ENCODE peak calls at places on chromosomes 5 and 9, in four cellular contexts. X is mammary epithelial cell, Z is body of pancreas, U is tibial nerve. F is an unnamed sample.

GRCh38 chr9:128056887-128057723 is 10.0 kb downstream of the NAIF1 start:
- DNase-seq in X (no peak), Z (peak; percentile 86), U (no peak), F (no peak)

GRCh38 chr5:61281686-61282085 is 50.4 kb upstream of the ZSWIM6 start:
- DNase-seq in X (no peak), Z (no peak), U (no peak), F (no peak)

GRCh38 chr9:96087669-96088299 is 212.3 kb downstream of the ERCC6L2 start:
- DNase-seq in X (no peak), Z (peak; percentile 52), U (no peak), F (no peak)

GRCh38 chr5:69000216-69000615 is 93.6 kb upstream of the SLC30A5 start:
- DNase-seq in X (no peak), Z (no peak), U (no peak), F (no peak)

GRCh38 chr5:99034336-99034735 is 105.5 kb upstream of the CHD1 start:
- DNase-seq in X (no peak), Z (no peak), U (no peak), F (no peak)

GRCh38 chr9:83471223-83471622 is 67.0 kb downstream of the FRMD3 start:
- DNase-seq in X (no peak), Z (no peak), U (peak; percentile 8), F (no peak)

GRCh38 chr5:63049935-63050334 is 471.3 kb downstream of the LRRC70 start:
- DNase-seq in X (no peak), Z (no peak), U (no peak), F (no peak)

GRCh38 chr9:13149454-13149853 is 130.0 kb downstream of the MPDZ start:
- DNase-seq in X (no peak), Z (peak; percentile 15), U (no peak), F (no peak)

GRCh38 chr5:54514841-54515432 is 2.6 kb upstream of the SNX18 start:
- DNase-seq in X (no peak), Z (no peak), U (no peak), F (no peak)

GRCh38 chr5:109682383-109682782 is 7.3 kb upstream of the MAN2A1 start:
- DNase-seq in X (peak; percentile 12), Z (no peak), U (no peak), F (no peak)

GRCh38 chr9:107138261-107138992 is 144.7 kb upstream of the RAD23B start:
- DNase-seq in X (peak; percentile 15), Z (peak; percentile 16), U (no peak), F (no peak)

GRCh38 chr5:131218392-131218791 is 45.5 kb upstream of the CDC42SE2 start:
- DNase-seq in X (peak; percentile 9), Z (no peak), U (no peak), F (no peak)

GRCh38 chr9:120733190-120733589 is 18.9 kb upstream of the MEGF9 start:
- DNase-seq in X (no peak), Z (peak; percentile 94), U (no peak), F (no peak)

GRCh38 chr5:141250576-141250975 is 5.4 kb downstream of the PCDHB15 start:
- DNase-seq in X (no peak), Z (no peak), U (no peak), F (no peak)

GRCh38 chr9:115615821-115616665 is 498.1 kb upstream of the TNC start:
- DNase-seq in X (peak; percentile 96), Z (no peak), U (no peak), F (no peak)

GRCh38 chr5:160507181-160507811 is 85.6 kb downstream of the PTTG1 start:
- DNase-seq in X (peak; percentile 81), Z (no peak), U (no peak), F (no peak)

GRCh38 chr9:136496181-136496580 is 13.3 kb upstream of the SEC16A start:
- DNase-seq in X (no peak), Z (no peak), U (no peak), F (no peak)

GRCh38 chr5:159034083-159034824 is 65.5 kb downstream of the EBF1 start:
- DNase-seq in X (no peak), Z (peak; percentile 20), U (no peak), F (no peak)

GRCh38 chr5:147467973-147468508 is 41.8 kb downstream of the DPYSL3 start:
- DNase-seq in X (no peak), Z (no peak), U (no peak), F (no peak)

GRCh38 chr9:113614843-113615648 is 151.5 kb downstream of the RGS3 start:
- DNase-seq in X (no peak), Z (peak; percentile 29), U (peak; percentile 68), F (no peak)

GRCh38 chr9:108467653-108468324 is 388.0 kb downstream of the ACTL7B start:
- DNase-seq in X (no peak), Z (peak; percentile 14), U (no peak), F (no peak)

GRCh38 chr5:62621280-62621679 is 42.7 kb downstream of the LRRC70 start:
- DNase-seq in X (no peak), Z (no peak), U (no peak), F (no peak)

GRCh38 chr5:95960802-95961616 is 642 bp downstream of the ELL2 start:
- DNase-seq in X (peak; percentile 74), Z (peak; percentile 87), U (peak; percentile 35), F (peak; percentile 57)

GRCh38 chr9:86867658-86868313 is 79.5 kb downstream of the GAS1 start:
- DNase-seq in X (no peak), Z (peak; percentile 55), U (no peak), F (no peak)

GRCh38 chr9:75002422-75003023 is 25.6 kb downstream of the CARNMT1 start:
- DNase-seq in X (no peak), Z (no peak), U (no peak), F (no peak)
- TF ChIP-seq CTCF in X (no peak), Z (no peak), U (no peak), F (peak; percentile 5)

DNA sequence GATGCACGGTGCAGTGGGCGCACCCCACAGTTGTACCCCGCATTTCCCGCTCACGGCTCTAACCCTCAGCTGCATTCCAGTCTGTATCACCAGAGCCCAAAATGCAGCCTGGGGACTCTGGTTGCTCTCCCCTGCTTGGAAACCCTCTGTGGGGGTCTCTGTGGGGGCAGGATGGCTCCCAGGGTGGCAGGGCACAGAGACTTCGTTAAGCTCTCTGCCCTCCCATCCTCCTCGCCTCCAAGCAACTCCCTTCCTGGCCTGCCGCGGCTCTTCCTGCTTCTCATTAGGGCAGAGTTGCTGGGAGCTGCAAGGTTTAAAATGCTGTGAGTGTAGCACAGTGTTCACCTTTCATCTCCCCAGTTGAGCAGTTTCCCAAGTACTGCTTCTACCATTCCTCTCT is 188.6 kb downstream of the C9orf50 start:
- DNase-seq in X (no peak), Z (no peak), U (no peak), F (no peak)
- H3K9me3 ChIP-seq in X (no peaks in the 10 kb centered on the region), Z (no peaks in the 10 kb centered on the region), U (no peaks in the 10 kb centered on the region), F (no peaks in the 10 kb centered on the region)

DNA sequence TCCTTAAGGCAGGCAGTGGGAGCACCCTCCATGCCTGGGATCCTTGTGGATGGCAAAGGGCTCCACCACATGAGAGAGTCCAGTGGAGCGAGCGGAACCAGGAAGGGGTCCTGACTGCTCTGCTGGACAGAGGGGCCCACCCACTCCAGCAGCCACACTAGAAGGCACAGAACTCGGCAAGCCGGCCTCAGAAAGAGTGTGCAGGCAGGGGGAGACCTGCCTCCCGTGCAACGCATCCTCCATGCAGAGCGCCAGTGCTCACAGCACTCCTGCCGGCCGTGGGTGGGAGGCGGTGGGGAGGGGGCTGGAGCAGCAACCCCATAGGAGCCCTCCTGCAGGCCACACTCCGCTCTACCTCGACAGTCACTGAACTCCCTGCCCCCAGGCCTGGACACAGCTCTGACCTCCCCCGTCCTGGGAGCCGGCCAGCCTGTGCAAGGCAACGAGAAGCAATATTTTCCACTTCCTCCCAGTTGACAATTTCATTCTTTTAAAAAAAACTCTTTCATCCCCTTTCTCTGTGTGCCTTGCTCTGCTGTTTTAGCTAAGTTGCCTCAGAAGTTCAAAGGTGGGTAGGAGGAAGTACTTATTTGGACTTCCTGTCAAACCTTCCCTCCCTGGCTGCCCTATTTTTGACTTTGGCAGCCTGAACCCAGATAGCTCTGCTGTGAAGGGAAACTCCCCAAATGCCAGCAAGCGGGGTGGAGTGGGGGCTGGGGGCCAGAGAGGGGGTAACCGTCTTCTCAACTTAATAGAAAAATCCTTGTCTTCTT is 5.3 kb upstream of the LCP2 start:
- DNase-seq in X (no peak), Z (no peak), U (no peak), F (peak; percentile 47)
- TF ChIP-seq CTCF in X (no peak), Z (no peak), U (no peak), F (peak; percentile 27)

GRCh38 chr5:2378976-2379375 is 372.5 kb downstream of the IRX2 start:
- DNase-seq in X (no peak), Z (no peak), U (no peak), F (no peak)
- H3K9me3 ChIP-seq in X (peaks cover 21% of the 10 kb centered on the region), Z (no peaks in the 10 kb centered on the region), U (no peaks in the 10 kb centered on the region), F (no peaks in the 10 kb centered on the region)

DNA sequence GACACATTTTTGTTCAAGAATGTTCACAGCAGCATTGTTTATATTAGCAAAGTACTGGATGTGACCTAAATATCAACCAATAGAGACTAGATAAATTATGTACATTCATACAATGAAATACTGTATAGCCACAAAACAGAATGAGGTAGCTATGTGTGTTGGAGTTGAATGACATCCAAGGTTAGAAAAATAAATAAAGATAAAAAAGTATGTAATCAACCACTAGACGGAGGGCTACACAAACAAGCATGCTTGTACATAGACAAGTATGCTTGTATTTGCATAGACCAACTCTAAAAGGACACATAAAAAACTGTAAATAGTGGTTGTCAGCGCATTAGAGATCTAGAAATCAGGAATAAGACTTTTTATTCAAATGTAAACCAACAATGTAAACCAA is 3.0 kb downstream of the FEM1C start:
- DNase-seq in X (no peak), Z (no peak), U (no peak), F (no peak)
- TF ChIP-seq CTCF in X (no peak), Z (no peak), U (no peak), F (no peak)

DNA sequence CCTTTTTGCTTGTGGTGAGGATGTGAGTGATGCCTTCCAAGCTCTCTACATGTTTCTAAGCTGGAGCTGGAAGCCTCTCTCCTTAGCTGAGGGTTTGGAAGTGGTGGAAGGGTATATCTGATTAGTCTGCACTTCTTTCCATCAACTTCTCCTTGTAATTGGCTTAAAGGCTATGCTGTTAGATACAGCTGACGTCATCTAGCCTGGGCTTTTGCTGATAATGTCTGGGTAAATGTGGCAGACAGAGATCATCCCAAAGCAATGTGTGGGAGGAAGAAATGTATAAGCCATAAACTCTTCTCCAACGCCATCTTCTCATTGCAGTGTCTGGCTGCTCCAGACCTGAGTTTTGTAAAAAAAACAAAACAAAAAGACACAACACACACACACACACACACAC is 29.3 kb downstream of the ZNF354C start:
- DNase-seq in X (no peak), Z (no peak), U (no peak), F (no peak)
- H3K9me3 ChIP-seq in X (peaks cover 21% of the 10 kb centered on the region), Z (no peaks in the 10 kb centered on the region), U (peaks cover 85% of the 10 kb centered on the region), F (peaks cover 94% of the 10 kb centered on the region)

DNA sequence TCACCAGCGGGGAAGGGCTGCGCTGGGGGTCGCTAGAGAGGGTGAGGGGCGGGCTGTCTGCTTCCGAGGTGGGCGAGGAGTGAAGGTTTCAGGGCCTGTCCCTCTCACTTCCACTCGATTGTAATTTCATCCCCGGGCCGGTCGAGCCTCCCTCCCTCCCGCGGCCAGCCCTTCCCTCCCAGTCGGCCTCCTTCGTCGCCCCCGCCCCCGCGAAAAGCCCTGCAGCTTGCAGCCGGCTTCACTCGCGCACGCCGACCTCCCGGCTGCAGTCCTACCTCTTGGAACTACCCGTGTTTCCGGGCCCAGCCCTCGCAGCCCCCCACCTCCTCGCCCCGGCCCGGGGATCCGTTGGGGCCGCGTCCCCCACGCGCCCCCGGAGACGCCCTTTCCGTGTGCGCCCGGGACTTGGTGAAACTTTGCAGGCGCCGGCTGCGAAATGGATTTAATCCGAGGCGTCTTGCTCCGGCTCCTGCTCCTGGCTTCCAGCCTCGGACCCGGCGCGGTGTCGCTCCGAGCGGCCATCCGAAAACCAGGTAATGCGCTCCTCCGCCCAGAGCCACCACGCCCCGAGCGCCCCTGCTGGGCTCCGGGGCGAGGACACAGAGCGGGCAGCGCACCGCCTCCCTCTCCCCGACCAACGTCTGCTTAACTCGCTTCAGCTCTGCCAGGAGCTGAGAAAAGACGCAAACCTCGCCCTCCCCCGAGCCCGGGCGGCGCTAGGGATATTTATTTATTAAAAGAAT is at the start of gene EGFLAM:
- DNase-seq in X (peak; percentile 4), Z (peak; percentile 43), U (no peak), F (no peak)
- TF ChIP-seq CTCF in X (peak; percentile 27), Z (peak; percentile 9), U (peak; percentile 45), F (no peak)